ENCODE peak calls at places on chromosome 18, in nine cellular contexts. E is cardiac muscle cell; Q is kidney; D is heart right ventricle; V is aorta; A is CD4-positive, CD25-positive, alpha-beta regulatory T cell; P is psoas muscle; Z is endothelial cell of umbilical vein; W is tibial artery. J is an unnamed sample.

GRCh38 chr18:35661483-35662146 is 80.1 kb downstream of the GALNT1 start:
- DNase-seq in E (no peak), Q (no peak), D (no peak), V (no peak), A (no peak), P (no peak), Z (peak), W (no peak), J (no peak)

GRCh38 chr18:27665264-27665799 is 480.2 kb upstream of the CHST9 start:
- DNase-seq in E (peak), Q (no peak), D (no peak), V (no peak), A (no peak), P (no peak), Z (no peak), W (no peak), J (no peak)

GRCh38 chr18:74310411-74310810 is 5.2 kb upstream of the C18orf63 start:
- DNase-seq in E (no peak), Q (no peak), D (no peak), V (no peak), A (no peak), P (no peak), Z (peak), W (no peak), J (peak)

GRCh38 chr18:57837917-57838548 is 34.9 kb upstream of the ATP8B1 start:
- DNase-seq in E (no peak), Q (no peak), D (no peak), V (no peak), A (no peak), P (no peak), Z (peak), W (no peak), J (no peak)

GRCh38 chr18:73235491-73235890 is 367.7 kb upstream of the NETO1 start:
- DNase-seq in E (peak), Q (no peak), D (no peak), V (no peak), A (no peak), P (no peak), Z (no peak), W (no peak), J (peak)

GRCh38 chr18:40832362-40832761 is 1122.7 kb upstream of the PIK3C3 start:
- DNase-seq in E (no peak), Q (no peak), D (no peak), V (no peak), A (no peak), P (no peak), Z (no peak), W (no peak), J (no peak)

GRCh38 chr18:39843546-39843945 is 2111.5 kb upstream of the PIK3C3 start:
- DNase-seq in E (no peak), Q (no peak), D (no peak), V (no peak), A (no peak), P (no peak), Z (no peak), W (no peak), J (no peak)

GRCh38 chr18:25496544-25496943 is 144.6 kb upstream of the ZNF521 start:
- DNase-seq in E (no peak), Q (no peak), D (no peak), V (no peak), A (no peak), P (no peak), Z (no peak), W (no peak), J (no peak)

DNA sequence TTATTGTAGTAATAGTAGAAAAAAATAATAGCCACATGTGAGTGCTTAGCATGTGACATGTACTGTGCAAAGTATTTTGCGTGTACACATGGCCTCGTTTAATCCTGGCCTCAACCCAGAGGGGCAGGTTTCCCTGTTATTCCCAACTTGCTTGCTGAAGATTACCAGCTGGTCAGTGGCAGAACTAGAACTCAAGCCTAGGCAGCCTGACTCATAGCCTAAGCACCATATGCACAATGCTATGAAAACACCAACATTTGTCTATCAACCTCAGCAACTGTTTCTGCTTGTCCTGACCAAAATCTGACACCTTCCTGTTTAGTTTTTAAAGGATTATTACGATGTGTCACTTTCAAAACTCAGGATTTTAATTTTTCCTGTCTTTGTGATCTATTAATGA is 234.9 kb upstream of the SMAD7 start:
- DNase-seq in E (no peak), Q (no peak), D (no peak), V (no peak), A (no peak), P (no peak), Z (peak), W (no peak), J (no peak)
- H3K27ac ChIP-seq in E (no peak), Q (no peak), D (no peak), V (no peak), A (no peak), P (no peak), Z (no peak), W (no peak), J (no peak)

GRCh38 chr18:7206231-7206630 is 24.7 kb upstream of the LRRC30 start:
- DNase-seq in E (no peak), Q (no peak), D (no peak), V (no peak), A (no peak), P (no peak), Z (no peak), W (no peak), J (no peak)

GRCh38 chr18:7205346-7205745 is 25.5 kb upstream of the LRRC30 start:
- DNase-seq in E (no peak), Q (no peak), D (no peak), V (no peak), A (no peak), P (no peak), Z (no peak), W (no peak), J (no peak)

GRCh38 chr18:7198326-7198725 is 32.6 kb upstream of the LRRC30 start:
- DNase-seq in E (no peak), Q (no peak), D (no peak), V (no peak), A (no peak), P (no peak), Z (no peak), W (no peak), J (no peak)

GRCh38 chr18:7201096-7201495 is 29.8 kb upstream of the LRRC30 start:
- DNase-seq in E (no peak), Q (no peak), D (no peak), V (no peak), A (no peak), P (no peak), Z (no peak), W (no peak), J (no peak)

GRCh38 chr18:7202119-7202680 is 28.7 kb upstream of the LRRC30 start:
- DNase-seq in E (no peak), Q (no peak), D (no peak), V (no peak), A (no peak), P (no peak), Z (no peak), W (no peak), J (no peak)
- H3K27ac ChIP-seq in E (no peak), Q (no peak), D (no peak), V (no peak), A (no peak), P (no peak), Z (no peak), W (no peak), J (no peak)

GRCh38 chr18:55243255-55243654 is 284.0 kb upstream of the CCDC68 start:
- DNase-seq in E (no peak), Q (no peak), D (no peak), V (no peak), A (no peak), P (no peak), Z (no peak), W (no peak), J (no peak)

GRCh38 chr18:55237665-55238064 is 278.4 kb upstream of the CCDC68 start:
- DNase-seq in E (no peak), Q (no peak), D (no peak), V (no peak), A (no peak), P (no peak), Z (no peak), W (no peak), J (no peak)

GRCh38 chr18:55236150-55236931 is 277.1 kb upstream of the CCDC68 start:
- DNase-seq in E (no peak), Q (no peak), D (peak), V (peak), A (no peak), P (peak), Z (no peak), W (peak), J (no peak)

GRCh38 chr18:55241016-55241415 is 281.8 kb upstream of the CCDC68 start:
- DNase-seq in E (no peak), Q (no peak), D (no peak), V (no peak), A (no peak), P (no peak), Z (no peak), W (no peak), J (no peak)

GRCh38 chr18:55239764-55240163 is 280.5 kb upstream of the CCDC68 start:
- DNase-seq in E (no peak), Q (no peak), D (no peak), V (no peak), A (no peak), P (no peak), Z (no peak), W (no peak), J (no peak)
- H3K27ac ChIP-seq in E (no peak), Q (no peak), D (no peak), V (no peak), A (no peak), P (no peak), Z (no peak), W (no peak), J (no peak)

DNA sequence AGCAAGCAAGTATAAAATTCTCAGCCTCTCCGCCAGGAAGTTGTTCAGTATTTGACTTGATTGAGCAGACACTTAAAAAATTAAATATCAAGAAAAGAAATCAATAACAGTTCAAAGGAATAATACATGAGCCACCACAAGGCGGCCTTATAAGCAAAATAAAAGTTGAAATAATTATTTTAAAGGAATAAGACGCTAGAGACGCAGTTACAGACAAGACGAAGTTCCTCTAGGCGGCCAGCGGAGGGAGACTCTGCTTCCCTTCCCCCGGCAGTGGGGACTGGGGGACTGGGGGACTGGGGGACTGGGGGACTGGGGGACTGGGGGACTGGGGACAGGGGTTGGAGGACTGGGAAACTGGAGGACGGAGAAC is 524 bp downstream of the CCDC178 start:
- DNase-seq in E (peak), Q (no peak), D (peak), V (peak), A (no peak), P (no peak), Z (peak), W (no peak), J (no peak)
- H3K27ac ChIP-seq in E (no peak), Q (no peak), D (no peak), V (no peak), A (no peak), P (no peak), Z (no peak), W (peak), J (no peak)

GRCh38 chr18:478679-479078 is 21.8 kb downstream of the COLEC12 start:
- DNase-seq in E (no peak), Q (no peak), D (no peak), V (no peak), A (no peak), P (no peak), Z (no peak), W (no peak), J (no peak)

GRCh38 chr18:477565-477964 is 22.9 kb downstream of the COLEC12 start:
- DNase-seq in E (no peak), Q (no peak), D (no peak), V (no peak), A (no peak), P (no peak), Z (no peak), W (no peak), J (no peak)

GRCh38 chr18:474416-474815 is 26.1 kb downstream of the COLEC12 start:
- DNase-seq in E (no peak), Q (no peak), D (no peak), V (no peak), A (no peak), P (no peak), Z (no peak), W (no peak), J (no peak)

GRCh38 chr18:475202-475624 is 25.3 kb downstream of the COLEC12 start:
- DNase-seq in E (peak), Q (no peak), D (no peak), V (no peak), A (no peak), P (no peak), Z (peak), W (no peak), J (no peak)

GRCh38 chr18:476368-476767 is 24.1 kb downstream of the COLEC12 start:
- DNase-seq in E (no peak), Q (no peak), D (no peak), V (no peak), A (no peak), P (no peak), Z (no peak), W (no peak), J (no peak)
- H3K27ac ChIP-seq in E (peak), Q (no peak), D (no peak), V (no peak), A (no peak), P (no peak), Z (no peak), W (peak), J (no peak)

GRCh38 chr18:2965797-2966196 is 47.1 kb downstream of the LPIN2 start:
- DNase-seq in E (no peak), Q (no peak), D (no peak), V (no peak), A (no peak), P (no peak), Z (no peak), W (no peak), J (no peak)

GRCh38 chr18:2964349-2965010 is 48.5 kb downstream of the LPIN2 start:
- DNase-seq in E (no peak), Q (no peak), D (no peak), V (no peak), A (no peak), P (no peak), Z (no peak), W (no peak), J (no peak)

GRCh38 chr18:2960983-2961696 is 51.8 kb downstream of the LPIN2 start:
- DNase-seq in E (no peak), Q (no peak), D (no peak), V (no peak), A (no peak), P (no peak), Z (no peak), W (no peak), J (no peak)

GRCh38 chr18:2961828-2962227 is 51.1 kb downstream of the LPIN2 start:
- DNase-seq in E (peak), Q (no peak), D (no peak), V (no peak), A (no peak), P (no peak), Z (no peak), W (no peak), J (no peak)

DNA sequence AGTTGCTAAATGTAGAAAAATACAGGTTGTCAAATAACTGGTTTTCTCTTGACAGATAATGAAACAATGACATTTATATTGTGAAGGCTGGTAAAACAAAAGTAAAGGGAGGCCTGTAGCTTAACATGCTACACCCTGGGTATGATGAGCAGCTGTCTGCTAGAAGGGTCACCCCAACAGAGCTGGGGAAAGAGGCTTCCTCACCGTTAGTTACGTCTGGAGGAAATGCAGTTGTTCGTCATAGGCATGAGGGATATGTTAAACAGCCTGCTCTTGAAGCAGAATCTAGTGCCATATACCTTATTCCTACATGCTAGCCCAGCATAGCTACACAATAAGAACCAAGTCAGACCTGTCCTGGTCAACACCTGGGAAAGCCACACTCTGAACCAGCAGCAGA is 49.9 kb downstream of the LPIN2 start:
- DNase-seq in E (no peak), Q (no peak), D (no peak), V (no peak), A (peak), P (no peak), Z (no peak), W (no peak), J (no peak)
- H3K27ac ChIP-seq in E (no peak), Q (no peak), D (no peak), V (no peak), A (peak), P (no peak), Z (no peak), W (peak), J (no peak)

DNA sequence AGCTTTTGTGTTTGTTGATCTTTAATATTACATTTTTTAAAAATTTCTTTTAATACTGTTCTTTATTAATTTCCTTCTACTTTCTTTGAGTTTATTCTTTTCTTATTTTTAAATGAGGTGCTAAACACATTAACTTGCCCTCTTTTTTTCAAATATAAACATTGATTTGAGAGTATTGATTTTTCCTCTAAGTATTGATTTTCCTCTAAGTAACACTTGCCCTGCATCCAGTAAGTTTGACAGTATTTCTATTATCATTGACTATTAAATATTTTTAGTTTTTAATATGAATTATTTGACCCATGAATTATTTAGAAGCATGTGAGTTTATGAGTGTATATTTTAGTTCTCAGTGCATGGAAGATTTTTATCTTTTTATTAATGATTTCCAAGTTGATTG is 337.0 kb upstream of the RAB12 start:
- DNase-seq in E (no peak), Q (no peak), D (no peak), V (no peak), A (no peak), P (no peak), Z (no peak), W (no peak), J (no peak)
- H3K27ac ChIP-seq in E (no peak), Q (no peak), D (no peak), V (no peak), A (no peak), P (no peak), Z (no peak), W (no peak), J (no peak)

GRCh38 chr18:79069792-79070151 is 578 bp downstream of the ATP9B start:
- DNase-seq in E (no peak), Q (no peak), D (no peak), V (no peak), A (no peak), P (no peak), Z (peak), W (no peak), J (no peak)

GRCh38 chr18:79065802-79066201 is 3.4 kb upstream of the ATP9B start:
- DNase-seq in E (no peak), Q (no peak), D (no peak), V (no peak), A (no peak), P (no peak), Z (no peak), W (no peak), J (no peak)

GRCh38 chr18:79068299-79068945 is 772 bp upstream of the ATP9B start:
- DNase-seq in E (no peak), Q (no peak), D (no peak), V (no peak), A (peak), P (no peak), Z (no peak), W (no peak), J (no peak)

GRCh38 chr18:79068946-79069791 is at the start of gene ATP9B:
- DNase-seq in E (peak), Q (peak), D (peak), V (peak), A (peak), P (peak), Z (peak), W (peak), J (peak)

GRCh38 chr18:79067611-79068010 is 1.6 kb upstream of the ATP9B start:
- DNase-seq in E (no peak), Q (no peak), D (no peak), V (no peak), A (no peak), P (no peak), Z (no peak), W (no peak), J (no peak)
- H3K27ac ChIP-seq in E (no peak), Q (no peak), D (no peak), V (no peak), A (peak), P (peak), Z (no peak), W (peak), J (no peak)

DNA sequence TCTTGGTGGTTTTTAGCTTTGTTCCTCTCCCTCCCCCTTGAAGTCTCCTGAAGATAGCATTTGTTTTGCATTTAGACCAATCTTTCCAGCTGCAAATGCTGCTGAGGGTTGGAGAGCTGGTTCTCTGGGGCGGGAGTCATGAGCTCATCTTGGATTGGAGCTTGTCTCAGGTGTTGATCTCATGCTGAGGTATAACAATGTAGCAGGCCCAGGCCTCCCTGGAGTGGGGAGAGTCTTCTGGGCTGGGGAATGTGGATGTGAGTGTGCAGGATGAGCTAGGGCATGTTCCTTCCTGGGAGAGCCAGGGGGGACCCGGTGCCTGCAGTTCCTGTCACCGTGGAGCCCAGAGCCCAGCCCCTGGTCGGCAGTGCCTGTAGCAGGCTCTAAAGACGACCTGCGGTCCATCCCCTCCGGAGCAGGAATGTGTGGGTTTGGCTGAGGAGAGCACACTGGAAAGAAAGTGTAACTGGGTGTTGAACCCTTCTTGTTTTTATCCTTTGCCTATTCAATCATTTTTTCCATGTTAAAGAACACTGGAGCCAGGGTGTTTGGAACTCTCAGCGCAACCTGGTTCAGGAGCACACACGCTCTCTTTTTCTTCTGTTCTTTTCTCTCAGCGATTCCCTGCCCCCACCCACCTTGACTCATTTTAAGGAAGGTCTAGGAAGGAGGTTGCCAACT is 2.7 kb downstream of the ZNF532 start:
- DNase-seq in E (no peak), Q (no peak), D (no peak), V (no peak), A (no peak), P (no peak), Z (no peak), W (peak), J (peak)
- H3K27ac ChIP-seq in E (peak), Q (no peak), D (no peak), V (peak), A (no peak), P (peak), Z (no peak), W (peak), J (peak)